ENCODE peak calls at places on chromosomes 7 and 10, in eight cellular contexts. N is upper lobe of left lung, J is spleen, I is IMR-90, F is neural progenitor cell, H is NT2/D1, A is neuronal stem cell, X is body of pancreas. M is an unnamed sample. For H3K4me1 and H3K36me3, the result is how much of the 10 kb centered on the place peaks cover.

GRCh38 chr10:67618116-67618515 is 77.9 kb downstream of the CTNNA3 start:
- DNase-seq in F (no peak), H (no peak), I (peak), J (no peak), A (no peak), N (no peak), X (no peak), M (no peak)

GRCh38 chr10:90504172-90504571 is 353.7 kb downstream of the HTR7 start:
- DNase-seq in I (no peak), X (no peak), N (no peak), F (no peak), A (no peak), H (no peak), J (no peak), M (no peak)

GRCh38 chr10:80589726-80590373 is 52.1 kb downstream of the SH2D4B start:
- DNase-seq in N (no peak), I (no peak), F (no peak), H (no peak), A (no peak), X (no peak), J (no peak), M (no peak)

GRCh38 chr10:12868229-12868628 is 133.3 kb downstream of the CCDC3 start:
- DNase-seq in A (no peak), N (no peak), J (no peak), X (no peak), I (no peak), F (no peak), H (no peak), M (no peak)

GRCh38 chr10:91665842-91666241 is 33.0 kb upstream of the PPP1R3C start:
- DNase-seq in X (no peak), I (peak), A (no peak), H (no peak), N (no peak), J (no peak), F (no peak), M (no peak)

GRCh38 chr10:114352653-114353298 is 51.5 kb downstream of the AFAP1L2 start:
- DNase-seq in F (no peak), X (no peak), H (no peak), A (no peak), J (no peak), N (no peak), I (no peak), M (no peak)

GRCh38 chr10:30270247-30270646 is 78.8 kb downstream of the MTPAP start:
- DNase-seq in I (peak), H (no peak), F (no peak), J (no peak), X (no peak), A (no peak), N (no peak), M (no peak)

GRCh38 chr7:157503229-157503628 is 166.4 kb downstream of the DNAJB6 start:
- DNase-seq in A (no peak), F (no peak), H (no peak), I (no peak), J (peak), N (no peak), X (no peak), M (no peak)

GRCh38 chr7:137989127-137989526 is 12.8 kb downstream of the CREB3L2 start:
- DNase-seq in H (no peak), F (no peak), A (no peak), X (peak), N (no peak), I (no peak), J (no peak), M (no peak)

GRCh38 chr7:158827411-158828342 is 1.6 kb downstream of the ESYT2 start:
- DNase-seq in A (no peak), X (no peak), I (peak), N (no peak), H (no peak), J (no peak), F (no peak), M (no peak)

GRCh38 chr10:124641282-124642075 is 102.7 kb downstream of the FAM53B start:
- DNase-seq in H (no peak), I (peak), N (peak), F (no peak), X (no peak), J (peak), A (no peak), M (no peak)

GRCh38 chr7:108222236-108222892 is 92.2 kb upstream of the LAMB4 start:
- DNase-seq in F (no peak), A (no peak), X (peak), N (no peak), J (no peak), H (no peak), I (peak), M (no peak)

GRCh38 chr7:102068846-102069245 is 217.8 kb upstream of the SH2B2 start:
- DNase-seq in A (no peak), F (no peak), J (no peak), N (no peak), X (no peak), I (no peak), H (no peak), M (no peak)

GRCh38 chr7:2353650-2354172 is 916 bp upstream of the EIF3B start:
- DNase-seq in J (peak), A (no peak), N (peak), H (peak), I (peak), X (peak), F (peak), M (no peak)

GRCh38 chr10:117541909-117542705 is 439 bp upstream of the EMX2 start:
- DNase-seq in X (peak), N (no peak), J (no peak), A (peak), H (peak), F (peak), I (peak), M (no peak)

GRCh38 chr10:1049425-1049958 is 573 bp upstream of the IDI1 start:
- DNase-seq in X (no peak), H (no peak), A (no peak), J (no peak), N (no peak), F (peak), I (no peak), M (no peak)

GRCh38 chr7:30556854-30557644 is 37.6 kb upstream of the GARS1 start:
- DNase-seq in N (no peak), X (peak), J (no peak), F (peak), A (peak), H (peak), I (peak), M (no peak)

GRCh38 chr7:47471358-47471703 is 110.6 kb downstream of the TNS3 start:
- DNase-seq in N (no peak), H (no peak), I (no peak), X (no peak), A (no peak), F (no peak), J (no peak), M (no peak)

GRCh38 chr7:66352071-66352470 is 146.9 kb downstream of the TPST1 start:
- DNase-seq in F (peak), H (peak), X (no peak), N (peak), I (no peak), A (no peak), J (no peak), M (no peak)

GRCh38 chr10:89086801-89087513 is 96.4 kb downstream of the FAS start:
- DNase-seq in A (no peak), J (peak), F (peak), N (peak), I (peak), H (peak), X (peak), M (no peak)

DNA sequence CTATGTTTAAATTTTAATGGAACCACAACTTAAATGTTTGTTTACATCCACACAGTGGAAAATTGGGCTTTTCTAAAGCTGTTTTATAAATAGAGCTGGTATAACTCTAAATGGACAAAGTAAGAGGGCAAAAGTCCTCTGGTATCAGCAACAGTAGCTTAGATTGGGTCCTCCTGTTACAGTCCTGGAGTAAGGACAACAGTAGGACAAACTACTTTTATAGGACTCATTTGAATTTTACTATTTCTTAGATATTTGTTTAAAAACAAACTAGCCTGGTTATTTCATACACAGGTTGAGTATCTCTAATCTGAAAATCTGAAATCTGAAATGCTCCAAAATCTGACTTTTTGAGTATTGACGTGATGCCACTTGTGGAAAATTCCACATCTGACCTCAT is 8.4 kb downstream of the VCL start:
- DNase-seq in I (no peak), N (no peak), H (no peak), F (no peak), J (no peak), A (no peak), X (no peak), M (no peak)
- H3K4me1 ChIP-seq in I (under half), N (half or more), H (under half), F (under half), J (half or more), A (under half), X (under half), M (half or more)

DNA sequence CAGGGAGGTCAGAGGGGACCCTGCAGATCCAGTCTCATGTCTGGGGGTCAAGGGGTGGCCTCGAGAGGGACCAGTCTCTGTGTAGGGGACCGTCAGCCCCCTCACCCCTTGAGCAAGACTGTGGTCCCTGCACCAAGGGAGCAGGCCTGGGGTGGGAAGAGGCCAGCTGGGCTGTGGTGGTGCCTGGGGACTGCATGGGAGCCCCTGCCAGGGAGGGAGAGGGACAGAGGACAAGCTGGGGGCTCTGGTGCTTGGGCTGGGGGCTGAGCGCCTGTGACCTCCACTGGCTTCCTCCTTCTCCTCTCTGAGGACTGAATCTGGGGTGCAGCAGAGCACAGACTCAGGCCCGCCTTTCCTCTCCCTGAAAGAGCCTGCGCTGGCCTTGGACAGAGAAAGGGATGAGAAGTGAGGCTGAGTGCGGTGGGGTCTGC is 771 bp upstream of the PILRB start:
- DNase-seq in N (peak), I (no peak), F (no peak), H (no peak), X (no peak), A (no peak), J (no peak), M (no peak)
- H3K36me3 ChIP-seq in N (half or more), I (half or more), F (under half), H (half or more), X (under half), A (half or more), J (half or more), M (half or more)

GRCh38 chr10:99781734-99782429 is 558 bp upstream of the ABCC2 start:
- DNase-seq in N (no peak), I (no peak), F (no peak), H (no peak), A (no peak), J (no peak), X (no peak), M (no peak)
- H3K4me1 ChIP-seq in N (under half), I (under half), F (under half), H (under half), A (under half), J (under half), X (under half), M (under half)

DNA sequence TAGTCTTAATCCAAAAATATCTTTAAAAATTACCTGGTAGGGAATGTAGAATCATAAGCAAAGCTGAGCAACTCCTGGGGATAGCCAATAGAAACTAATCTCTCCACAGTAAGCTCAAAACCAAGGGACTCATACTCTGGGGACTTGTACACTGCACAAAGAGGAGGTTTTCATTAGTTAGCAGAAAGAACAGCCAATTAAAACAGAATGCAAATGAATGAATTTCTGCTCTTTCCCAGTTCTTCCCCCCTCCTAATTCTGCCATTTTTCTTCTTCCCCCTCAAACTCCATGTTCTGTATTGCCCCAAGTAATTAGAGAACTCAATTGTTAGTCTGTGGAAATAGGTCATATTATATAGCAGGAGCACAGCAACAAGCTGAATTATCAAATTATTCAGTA is 86.5 kb downstream of the NT5C2 start:
- DNase-seq in X (no peak), J (no peak), H (no peak), I (no peak), N (no peak), A (no peak), F (no peak), M (no peak)
- H3K36me3 ChIP-seq in X (under half), J (under half), H (under half), I (under half), N (under half), A (under half), F (under half), M (under half)

GRCh38 chr10:35335718-35336083 is 608 bp upstream of the CCNY start:
- DNase-seq in X (no peak), F (peak), H (no peak), N (no peak), A (no peak), I (no peak), J (peak), M (no peak)
- H3K4me1 ChIP-seq in X (under half), F (under half), H (under half), N (under half), A (under half), I (under half), J (half or more), M (half or more)

GRCh38 chr7:98946389-98946788 is 68.1 kb downstream of the TRRAP start:
- DNase-seq in A (no peak), X (no peak), J (no peak), N (no peak), F (no peak), I (no peak), H (no peak), M (no peak)

GRCh38 chr7:98944386-98944785 is 66.1 kb downstream of the TRRAP start:
- DNase-seq in N (no peak), H (no peak), X (no peak), A (no peak), F (no peak), J (no peak), I (no peak), M (no peak)

GRCh38 chr7:98945852-98946251 is 67.5 kb downstream of the TRRAP start:
- DNase-seq in A (no peak), N (no peak), F (no peak), H (no peak), J (no peak), I (no peak), X (no peak), M (no peak)

GRCh38 chr7:98949336-98950044 is 71.2 kb downstream of the TRRAP start:
- DNase-seq in A (no peak), J (no peak), X (no peak), H (no peak), I (no peak), F (no peak), N (no peak), M (no peak)
- H3K36me3 ChIP-seq in A (half or more), J (half or more), X (half or more), H (half or more), I (half or more), F (under half), N (half or more), M (half or more)